ENCODE peak calls at places on chromosomes 16 and 17, in six cellular contexts. E, I, M, R, O and T are unnamed samples.

GRCh38 chr16:89910717-89911354 is 7.8 kb upstream of the MC1R start:
- DNase-seq in E (no peak), R (no peak), M (no peak), O (no peak), I (no peak), T (no peak)

GRCh38 chr17:69335018-69335417 is 8.1 kb upstream of the ABCA5 start:
- DNase-seq in O (peak), E (peak), R (no peak), M (peak), I (no peak), T (no peak)

GRCh38 chr17:73787721-73788051 is 143.4 kb upstream of the SDK2 start:
- DNase-seq in O (no peak), E (no peak), R (peak), I (no peak), M (no peak), T (no peak)

GRCh38 chr16:78388920-78389564 is 289.6 kb downstream of the WWOX start:
- DNase-seq in R (no peak), E (no peak), O (no peak), M (no peak), I (no peak), T (no peak)

GRCh38 chr17:45248132-45248936 is 13.6 kb downstream of the SPATA32 start:
- DNase-seq in R (peak), I (no peak), O (peak), M (no peak), E (no peak), T (peak)

GRCh38 chr17:11340798-11341197 is 99.8 kb downstream of the SHISA6 start:
- DNase-seq in E (no peak), R (no peak), O (no peak), M (no peak), I (no peak), T (no peak)

GRCh38 chr16:75402174-75402820 is 31.0 kb downstream of the CFDP1 start:
- DNase-seq in E (peak), R (no peak), I (no peak), M (peak), O (no peak), T (no peak)

GRCh38 chr16:1152651-1153259 is at the start of gene CACNA1H:
- DNase-seq in O (peak), M (no peak), E (peak), I (peak), R (peak), T (peak)

GRCh38 chr17:7703584-7704574 is 1.1 kb upstream of the EFNB3 start:
- DNase-seq in R (peak), M (peak), O (no peak), E (no peak), I (no peak), T (no peak)

GRCh38 chr17:38653679-38654078 is 21.1 kb downstream of the EPOP start:
- DNase-seq in R (no peak), I (no peak), O (no peak), M (no peak), E (no peak), T (no peak)

GRCh38 chr16:89106533-89107208 is 13.0 kb downstream of the ACSF3 start:
- DNase-seq in E (no peak), R (no peak), I (no peak), O (no peak), M (no peak), T (no peak)

GRCh38 chr16:85717393-85718152 is 28.8 kb upstream of the GINS2 start:
- DNase-seq in E (peak), I (peak), R (peak), O (peak), M (peak), T (peak)

GRCh38 chr17:46832945-46833839 is 14.7 kb upstream of the WNT3 start:
- DNase-seq in E (peak), O (no peak), I (no peak), M (peak), R (no peak), T (no peak)

GRCh38 chr17:7835818-7836595 is 2.0 kb downstream of the KDM6B start:
- DNase-seq in M (peak), R (no peak), O (no peak), E (peak), I (peak), T (no peak)

GRCh38 chr16:26765087-26765486 is 301.6 kb upstream of the C16orf82 start:
- DNase-seq in R (no peak), I (peak), M (no peak), O (peak), E (peak), T (no peak)

GRCh38 chr17:40069751-40070643 is 7.2 kb downstream of the THRA start:
- DNase-seq in R (no peak), E (no peak), I (no peak), O (no peak), M (peak), T (no peak)

GRCh38 chr17:11598274-11599221 is at the start of gene DNAH9:
- DNase-seq in R (peak), M (no peak), I (peak), O (peak), E (no peak), T (no peak)

GRCh38 chr17:55067697-55068439 is 99.3 kb downstream of the STXBP4 start:
- DNase-seq in I (no peak), E (no peak), O (no peak), R (no peak), M (peak), T (no peak)

GRCh38 chr16:22424161-22424937 is 49.9 kb upstream of the CDR2 start:
- DNase-seq in E (no peak), I (no peak), O (no peak), M (peak), R (no peak), T (no peak)

GRCh38 chr16:66695935-66696668 is 441 bp downstream of the CMTM4 start:
- DNase-seq in E (no peak), I (peak), R (peak), M (no peak), O (no peak), T (peak)

GRCh38 chr16:74743668-74744299 is 30.8 kb downstream of the FA2H start:
- DNase-seq in M (peak), I (no peak), R (no peak), O (no peak), E (peak), T (peak)

GRCh38 chr17:28575126-28575795 is 1.4 kb downstream of the ALDOC start:
- DNase-seq in R (no peak), M (no peak), E (no peak), I (no peak), O (no peak), T (no peak)

GRCh38 chr16:85845276-85845675 is 45.8 kb downstream of the COX4I1 start:
- DNase-seq in M (no peak), O (no peak), R (no peak), E (no peak), I (no peak), T (no peak)

GRCh38 chr17:565506-565905 is 149.1 kb downstream of the VPS53 start:
- DNase-seq in R (no peak), I (peak), O (no peak), M (no peak), E (no peak), T (no peak)

GRCh38 chr17:10251212-10251948 is 53.0 kb upstream of the GAS7 start:
- DNase-seq in I (no peak), M (no peak), O (no peak), E (no peak), R (no peak), T (no peak)

GRCh38 chr17:77316191-77316641 is 175.4 kb downstream of the SEC14L1 start:
- DNase-seq in E (no peak), I (no peak), M (peak), O (no peak), R (no peak), T (no peak)

GRCh38 chr17:31404028-31404949 is 12.8 kb downstream of the RAB11FIP4 start:
- DNase-seq in O (no peak), R (no peak), E (no peak), M (no peak), I (no peak), T (no peak)

GRCh38 chr16:49463529-49463928 is 89.9 kb downstream of the C16orf78 start:
- DNase-seq in M (no peak), E (no peak), O (peak), R (peak), I (no peak), T (no peak)

GRCh38 chr16:53805747-53806146 is 101.8 kb downstream of the FTO start:
- DNase-seq in I (no peak), R (no peak), E (no peak), M (no peak), O (no peak), T (no peak)

GRCh38 chr16:88685156-88686061 is 898 bp downstream of the SNAI3 start:
- DNase-seq in I (no peak), E (peak), O (peak), R (no peak), M (peak), T (peak)

GRCh38 chr17:80640379-80641071 is 95.9 kb downstream of the RPTOR start:
- DNase-seq in O (no peak), M (no peak), E (no peak), I (no peak), R (no peak), T (no peak)

GRCh38 chr17:41678411-41678906 is 10.2 kb upstream of the EIF1 start:
- DNase-seq in R (no peak), E (no peak), I (no peak), O (no peak), M (peak), T (no peak)

GRCh38 chr17:77958716-77959215 is 263 bp downstream of the TNRC6C start:
- DNase-seq in E (no peak), I (no peak), O (no peak), R (no peak), M (no peak), T (no peak)

GRCh38 chr16:56630134-56630533 is 2.3 kb upstream of the MT1M start:
- DNase-seq in R (no peak), I (no peak), M (no peak), E (no peak), O (peak), T (no peak)

GRCh38 chr16:74841904-74842303 is 67.3 kb upstream of the FA2H start:
- DNase-seq in R (no peak), M (no peak), I (no peak), O (no peak), E (no peak), T (no peak)